ENCODE peak calls at places on chromosomes 4 and X, in ten cellular contexts. Y, J, L, W, I, O, H, V, T and Q are unnamed samples.

GRCh38 chr4:66572949-66573348 is 902.7 kb upstream of the EPHA5 start:
- DNase-seq in Y (no peak), J (no peak), L (peak), W (no peak), I (no peak), O (no peak), H (no peak), V (no peak), T (no peak), Q (no peak)

GRCh38 chrX:20451936-20452335 is 185.2 kb upstream of the RPS6KA3 start:
- DNase-seq in Y (no peak), J (no peak), L (no peak), W (no peak), I (no peak), O (no peak), H (no peak), V (no peak), T (no peak), Q (no peak)

GRCh38 chr4:74283614-74284013 is 24.7 kb upstream of the EPGN start:
- DNase-seq in Y (no peak), J (no peak), L (peak), W (no peak), I (no peak), O (no peak), H (no peak), V (no peak), T (peak), Q (no peak)

GRCh38 chr4:4836044-4836443 is 23.4 kb upstream of the MSX1 start:
- DNase-seq in Y (no peak), J (no peak), L (no peak), W (no peak), I (no peak), O (no peak), H (no peak), V (no peak), T (no peak), Q (no peak)

GRCh38 chrX:40097101-40097491 is 662 bp downstream of the BCOR start:
- DNase-seq in Y (no peak), J (no peak), L (no peak), W (no peak), I (peak), O (peak), H (peak), V (peak), T (peak), Q (no peak)

GRCh38 chrX:11137543-11138139 is 26.5 kb downstream of the HCCS start:
- DNase-seq in Y (no peak), J (no peak), L (peak), W (no peak), I (no peak), O (no peak), H (no peak), V (no peak), T (no peak), Q (no peak)

GRCh38 chr4:58688603-58689002 is 1578.4 kb upstream of the IGFBP7 start:
- DNase-seq in Y (no peak), J (no peak), L (no peak), W (no peak), I (no peak), O (no peak), H (no peak), V (no peak), T (no peak), Q (no peak)

GRCh38 chr4:155582971-155583437 is 83.6 kb upstream of the GUCY1A1 start:
- DNase-seq in Y (no peak), J (no peak), L (peak), W (no peak), I (no peak), O (no peak), H (no peak), V (no peak), T (no peak), Q (no peak)

GRCh38 chr4:8373270-8373972 is 67.1 kb downstream of the ACOX3 start:
- DNase-seq in Y (no peak), J (no peak), L (no peak), W (no peak), I (no peak), O (no peak), H (no peak), V (no peak), T (no peak), Q (no peak)

GRCh38 chr4:165458451-165458850 is 79.6 kb downstream of the CPE start:
- DNase-seq in Y (no peak), J (no peak), L (no peak), W (no peak), I (no peak), O (no peak), H (no peak), V (no peak), T (no peak), Q (no peak)

GRCh38 chrX:78747471-78747870 is at the start of gene LPAR4:
- DNase-seq in Y (no peak), J (no peak), L (no peak), W (no peak), I (no peak), O (no peak), H (peak), V (no peak), T (no peak), Q (no peak)

GRCh38 chr4:113384600-113384999 is 335.1 kb downstream of the ANK2 start:
- DNase-seq in Y (no peak), J (no peak), L (peak), W (no peak), I (no peak), O (no peak), H (no peak), V (no peak), T (no peak), Q (no peak)

GRCh38 chrX:47562615-47563243 is 1.7 kb downstream of the ARAF start:
- DNase-seq in Y (no peak), J (no peak), L (no peak), W (peak), I (no peak), O (no peak), H (no peak), V (no peak), T (no peak), Q (no peak)

GRCh38 chr4:53196195-53196641 is 169.6 kb downstream of the SCFD2 start:
- DNase-seq in Y (no peak), J (no peak), L (peak), W (no peak), I (no peak), O (no peak), H (no peak), V (no peak), T (no peak), Q (no peak)

GRCh38 chrX:1727531-1728027 is 112.7 kb downstream of the ASMT start:
- DNase-seq in Y (no peak), J (no peak), L (no peak), W (no peak), I (no peak), O (no peak), H (no peak), V (no peak), T (peak), Q (no peak)

GRCh38 chr4:67871867-67872266 is 11.9 kb downstream of the TMPRSS11D start:
- DNase-seq in Y (peak), J (no peak), L (peak), W (no peak), I (no peak), O (no peak), H (no peak), V (no peak), T (peak), Q (no peak)

GRCh38 chrX:109629310-109629709 is 4.3 kb upstream of the KCNE5 start:
- DNase-seq in Y (no peak), J (no peak), L (no peak), W (no peak), I (no peak), O (no peak), H (no peak), V (no peak), T (no peak), Q (no peak)

GRCh38 chr4:174152717-174153466 is 130.6 kb downstream of the FBXO8 start:
- DNase-seq in Y (no peak), J (no peak), L (no peak), W (no peak), I (no peak), O (no peak), H (no peak), V (no peak), T (no peak), Q (no peak)

GRCh38 chrX:15749642-15750610 is 11.9 kb downstream of the CA5B start:
- DNase-seq in Y (no peak), J (no peak), L (peak), W (no peak), I (peak), O (peak), H (no peak), V (peak), T (no peak), Q (peak)

GRCh38 chr4:186651624-186652023 is 72.0 kb downstream of the FAT1 start:
- DNase-seq in Y (no peak), J (peak), L (no peak), W (no peak), I (peak), O (no peak), H (no peak), V (no peak), T (peak), Q (peak)

GRCh38 chr4:16055937-16056336 is 27.9 kb downstream of the PROM1 start:
- DNase-seq in Y (no peak), J (no peak), L (no peak), W (no peak), I (no peak), O (no peak), H (no peak), V (no peak), T (no peak), Q (no peak)

GRCh38 chr4:133146192-133146573 is 2.9 kb upstream of the PCDH10 start:
- DNase-seq in Y (no peak), J (no peak), L (no peak), W (no peak), I (no peak), O (no peak), H (no peak), V (no peak), T (no peak), Q (no peak)

GRCh38 chr4:71377561-71377960 is 38.7 kb downstream of the SLC4A4 start:
- DNase-seq in Y (no peak), J (no peak), L (peak), W (no peak), I (no peak), O (no peak), H (no peak), V (no peak), T (peak), Q (no peak)

GRCh38 chr4:102324725-102325124 is 20.6 kb downstream of the SLC39A8 start:
- DNase-seq in Y (no peak), J (no peak), L (no peak), W (no peak), I (no peak), O (no peak), H (no peak), V (no peak), T (no peak), Q (no peak)

GRCh38 chrX:155761185-155761584 is 120.0 kb upstream of the VAMP7 start:
- DNase-seq in Y (no peak), J (no peak), L (no peak), W (no peak), I (no peak), O (no peak), H (no peak), V (no peak), T (no peak), Q (no peak)

GRCh38 chr4:145732416-145732815 is 52.5 kb downstream of the C4orf51 start:
- DNase-seq in Y (no peak), J (no peak), L (no peak), W (no peak), I (no peak), O (no peak), H (no peak), V (no peak), T (no peak), Q (peak)

GRCh38 chr4:106971586-106971985 is 64.5 kb downstream of the DKK2 start:
- DNase-seq in Y (no peak), J (no peak), L (no peak), W (no peak), I (no peak), O (no peak), H (no peak), V (no peak), T (no peak), Q (no peak)

GRCh38 chr4:145887241-145887964 is 51.2 kb downstream of the ZNF827 start:
- DNase-seq in Y (no peak), J (peak), L (peak), W (no peak), I (no peak), O (no peak), H (peak), V (peak), T (no peak), Q (no peak)

DNA sequence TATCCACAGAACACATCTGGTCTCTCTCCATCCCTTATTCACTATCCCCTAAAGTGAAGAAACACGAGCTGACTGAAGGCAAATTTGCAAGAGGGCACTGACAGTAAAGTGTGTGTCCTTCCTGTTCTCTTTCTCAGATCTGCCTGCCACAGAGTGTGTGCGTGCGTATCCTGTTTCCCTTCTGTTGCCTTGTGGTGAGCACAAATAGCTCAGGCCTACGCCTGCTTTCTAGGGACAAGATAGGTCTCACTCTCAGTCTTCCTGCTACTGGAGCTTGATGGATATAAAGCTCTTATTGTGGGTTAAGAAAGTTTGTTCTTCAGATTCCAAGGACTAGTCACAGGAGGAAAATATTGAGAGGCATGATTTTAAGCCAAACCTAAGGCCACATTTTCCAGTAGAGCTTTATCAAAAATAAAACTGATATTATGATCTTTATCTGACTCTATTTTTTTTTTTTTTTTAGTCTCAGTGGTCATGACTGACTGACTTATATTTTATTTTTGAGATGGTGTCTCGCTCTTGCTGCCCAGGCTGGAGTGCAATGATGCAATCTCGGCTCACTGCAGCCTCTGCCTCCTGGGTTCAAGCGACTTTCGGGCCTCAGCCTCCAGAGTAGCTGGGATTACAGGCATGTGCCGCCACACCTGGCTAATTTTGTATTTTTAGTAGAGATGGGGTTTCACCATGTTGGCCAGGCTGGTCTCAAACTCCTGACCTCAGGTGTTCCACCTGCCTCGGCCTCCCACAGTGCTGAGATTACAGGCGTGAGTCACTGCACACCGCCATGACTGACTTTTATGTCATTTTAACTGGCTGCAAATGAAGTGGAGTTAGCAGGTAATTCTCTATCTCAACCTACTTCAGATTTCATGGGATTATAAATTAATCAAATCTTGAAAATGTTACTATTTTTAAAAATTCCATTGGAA is 140.3 kb upstream of the SH3RF1 start:
- DNase-seq in Y (peak), J (no peak), L (peak), W (no peak), I (peak), O (peak), H (no peak), V (no peak), T (no peak), Q (peak)
- TF ChIP-seq POLR2A in Y (peak), J (no peak), L (no peak), W (no peak), I (no peak), O (no peak), H (no peak), V (no peak), T (no peak), Q (no peak)

DNA sequence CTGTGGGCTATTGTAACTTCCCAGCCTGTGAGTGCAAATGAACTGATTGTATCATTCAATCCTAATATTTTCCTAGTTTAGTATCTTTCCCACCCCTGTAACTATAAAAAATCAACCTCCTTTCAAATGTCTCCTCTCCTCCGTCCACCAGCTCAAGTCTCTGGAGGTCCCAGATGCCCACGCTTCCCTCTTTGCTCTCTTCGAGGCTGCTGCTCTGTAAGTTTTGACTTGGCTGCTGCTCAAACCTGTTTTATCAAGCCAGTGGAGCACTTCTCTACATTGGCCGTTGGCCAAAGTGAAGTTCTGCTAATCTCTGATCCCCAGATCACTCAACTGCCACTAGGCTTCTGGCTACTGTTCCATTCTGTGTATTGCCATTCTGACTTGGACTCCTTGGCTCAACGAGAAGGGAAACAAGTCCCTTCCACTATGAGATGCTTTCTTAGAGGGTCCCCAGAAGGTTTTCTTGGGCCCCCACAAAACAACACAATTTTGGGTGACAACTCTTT is 60.7 kb upstream of the RAPGEF2 start:
- DNase-seq in Y (no peak), J (no peak), L (no peak), W (no peak), I (peak), O (no peak), H (no peak), V (no peak), T (no peak), Q (peak)
- TF ChIP-seq POLR2A in Y (no peak), J (no peak), L (no peak), W (no peak), I (no peak), O (no peak), H (no peak), V (no peak), T (no peak), Q (no peak)

DNA sequence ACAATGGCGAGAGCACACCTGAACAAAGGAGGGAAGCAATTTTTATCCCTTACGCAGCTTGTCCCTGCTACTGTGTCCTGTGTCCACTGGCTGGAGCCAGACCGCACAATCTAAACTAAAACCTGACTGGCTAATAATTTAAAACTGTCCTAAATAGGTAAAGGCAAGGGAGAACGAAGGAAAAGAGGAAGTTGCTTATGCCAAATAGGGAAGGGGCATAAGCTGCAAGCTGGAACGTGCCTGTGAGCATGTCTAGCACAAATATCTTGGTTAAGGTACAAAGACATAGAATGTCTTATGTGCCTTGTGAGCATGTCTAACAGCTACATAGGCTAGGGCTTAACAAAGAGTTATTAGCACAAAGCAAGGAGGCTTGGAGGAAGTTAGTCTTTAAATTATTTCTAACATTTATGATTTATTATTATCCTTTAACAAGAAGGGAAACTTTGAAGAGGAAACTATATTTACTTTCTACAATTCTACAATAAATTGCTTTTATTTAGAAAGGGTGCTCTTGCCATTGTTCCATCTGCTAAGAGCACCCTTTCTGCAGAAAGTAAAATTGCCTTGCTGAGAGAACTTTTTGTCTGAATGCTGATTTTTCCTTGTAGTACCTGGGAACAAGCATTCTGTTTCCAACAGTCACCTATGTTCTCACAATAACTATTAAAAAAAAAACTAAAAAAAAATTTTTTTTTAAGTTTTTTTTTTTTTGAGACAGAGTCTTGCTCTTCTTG is 80.6 kb upstream of the CBR4 start:
- DNase-seq in Y (no peak), J (no peak), L (no peak), W (no peak), I (no peak), O (no peak), H (no peak), V (no peak), T (no peak), Q (no peak)
- TF ChIP-seq POLR2A in Y (no peak), J (no peak), L (no peak), W (no peak), I (no peak), O (no peak), H (no peak), V (no peak), T (no peak), Q (no peak)

DNA sequence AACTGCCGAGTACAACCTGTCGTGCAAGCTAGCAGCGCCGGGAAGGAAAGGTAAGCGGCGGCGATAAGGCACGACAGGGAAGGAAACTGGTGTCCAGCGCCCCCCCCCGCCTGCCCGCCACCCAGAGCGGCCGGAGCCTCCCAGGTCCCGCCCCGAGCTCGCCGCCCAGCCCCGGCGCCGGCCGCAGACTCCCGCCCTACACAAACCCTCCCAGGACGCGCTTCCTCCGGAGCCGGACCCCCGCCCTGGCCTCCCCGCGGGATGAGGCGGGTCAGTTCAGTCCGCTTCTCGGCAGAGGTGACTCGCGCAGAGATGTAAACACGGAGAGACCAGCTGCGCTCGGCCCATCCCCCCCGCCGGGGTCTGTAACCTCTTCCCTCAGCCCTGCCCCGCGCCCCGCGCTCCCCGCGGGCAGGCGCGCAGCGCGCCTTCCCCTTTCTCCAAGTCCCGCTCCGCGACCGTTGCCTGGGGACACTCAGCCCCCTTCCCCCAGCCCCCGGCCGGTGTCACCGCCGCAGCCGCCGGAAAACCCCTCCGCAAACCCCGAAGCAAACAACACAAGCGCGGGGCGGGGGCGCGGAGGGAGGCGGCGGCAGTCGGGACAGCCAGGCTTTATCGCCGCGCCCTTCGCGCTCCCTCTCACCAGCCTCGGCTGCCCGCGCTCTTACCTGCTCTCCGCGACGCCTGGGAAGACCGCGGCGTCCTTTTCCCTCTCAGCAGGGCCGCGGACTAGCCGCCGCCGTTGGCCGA is 544 bp downstream of the ELF2 start:
- DNase-seq in Y (no peak), J (peak), L (peak), W (peak), I (peak), O (peak), H (peak), V (peak), T (peak), Q (peak)
- TF ChIP-seq POLR2A in Y (no peak), J (peak), L (no peak), W (no peak), I (no peak), O (no peak), H (peak), V (peak), T (no peak), Q (peak)

GRCh38 chrX:49190783-49191032 is 4.5 kb upstream of the PRICKLE3 start:
- DNase-seq in Y (no peak), J (no peak), L (no peak), W (peak), I (no peak), O (no peak), H (no peak), V (no peak), T (no peak), Q (no peak)
- TF ChIP-seq POLR2A in Y (no peak), J (peak), L (no peak), W (no peak), I (no peak), O (peak), H (peak), V (peak), T (peak), Q (peak)